ENCODE peak calls at places on chromosomes 11 and 22, in four cellular contexts. One of them, this sample, is unnamed.

GRCh38 chr22:27794244-27794643 is 7.3 kb downstream of the MN1 start:
- DNase-seq in GM12878: no peak
- DNase-seq in IMR-90: no peak
- DNase-seq in HepG2: no peak
- DNase-seq in this sample: no peak

GRCh38 chr22:38317237-38317994 is at the start of gene CSNK1E:
- DNase-seq in GM12878: no peak
- DNase-seq in IMR-90: peak
- DNase-seq in HepG2: no peak
- DNase-seq in this sample: peak

GRCh38 chr11:72136677-72137255 is 1.2 kb downstream of the FOLR3 start:
- DNase-seq in GM12878: no peak
- DNase-seq in IMR-90: no peak
- DNase-seq in HepG2: no peak
- DNase-seq in this sample: no peak

GRCh38 chr11:98568011-98568410 is 452.7 kb upstream of the CNTN5 start:
- DNase-seq in GM12878: no peak
- DNase-seq in IMR-90: no peak
- DNase-seq in HepG2: no peak
- DNase-seq in this sample: no peak

GRCh38 chr11:20261526-20261925 is 101.3 kb upstream of the DBX1 start:
- DNase-seq in GM12878: no peak
- DNase-seq in IMR-90: peak
- DNase-seq in HepG2: no peak
- DNase-seq in this sample: no peak

GRCh38 chr22:35307372-35307771 is 7.7 kb downstream of the TOM1 start:
- DNase-seq in GM12878: no peak
- DNase-seq in IMR-90: no peak
- DNase-seq in HepG2: no peak
- DNase-seq in this sample: no peak

GRCh38 chr11:46673713-46674462 is 26.5 kb downstream of the ARHGAP1 start:
- DNase-seq in GM12878: no peak
- DNase-seq in IMR-90: no peak
- DNase-seq in HepG2: no peak
- DNase-seq in this sample: no peak

GRCh38 chr22:43436536-43437267 is 24.9 kb downstream of the MPPED1 start:
- DNase-seq in GM12878: no peak
- DNase-seq in IMR-90: no peak
- DNase-seq in HepG2: no peak
- DNase-seq in this sample: no peak

GRCh38 chr11:63888170-63889086 is 28.5 kb downstream of the RCOR2 start:
- DNase-seq in GM12878: no peak
- DNase-seq in IMR-90: peak
- DNase-seq in HepG2: peak
- DNase-seq in this sample: peak

GRCh38 chr11:112831969-112832368 is 129.3 kb upstream of the NCAM1 start:
- DNase-seq in GM12878: no peak
- DNase-seq in IMR-90: no peak
- DNase-seq in HepG2: no peak
- DNase-seq in this sample: no peak
- TF ChIP-seq SMC3 in GM12878: no peak
- TF ChIP-seq SMC3 in IMR-90: no peak
- TF ChIP-seq SMC3 in HepG2: no peak
- TF ChIP-seq SMC3 in this sample: no peak

GRCh38 chr11:123213307-123213708 is 18.3 kb upstream of the CLMP start:
- DNase-seq in GM12878: no peak
- DNase-seq in IMR-90: no peak
- DNase-seq in HepG2: no peak
- DNase-seq in this sample: no peak
- TF ChIP-seq MXI1 in GM12878: no peak
- TF ChIP-seq MXI1 in IMR-90: no peak
- TF ChIP-seq MXI1 in HepG2: no peak
- TF ChIP-seq MXI1 in this sample: no peak

DNA sequence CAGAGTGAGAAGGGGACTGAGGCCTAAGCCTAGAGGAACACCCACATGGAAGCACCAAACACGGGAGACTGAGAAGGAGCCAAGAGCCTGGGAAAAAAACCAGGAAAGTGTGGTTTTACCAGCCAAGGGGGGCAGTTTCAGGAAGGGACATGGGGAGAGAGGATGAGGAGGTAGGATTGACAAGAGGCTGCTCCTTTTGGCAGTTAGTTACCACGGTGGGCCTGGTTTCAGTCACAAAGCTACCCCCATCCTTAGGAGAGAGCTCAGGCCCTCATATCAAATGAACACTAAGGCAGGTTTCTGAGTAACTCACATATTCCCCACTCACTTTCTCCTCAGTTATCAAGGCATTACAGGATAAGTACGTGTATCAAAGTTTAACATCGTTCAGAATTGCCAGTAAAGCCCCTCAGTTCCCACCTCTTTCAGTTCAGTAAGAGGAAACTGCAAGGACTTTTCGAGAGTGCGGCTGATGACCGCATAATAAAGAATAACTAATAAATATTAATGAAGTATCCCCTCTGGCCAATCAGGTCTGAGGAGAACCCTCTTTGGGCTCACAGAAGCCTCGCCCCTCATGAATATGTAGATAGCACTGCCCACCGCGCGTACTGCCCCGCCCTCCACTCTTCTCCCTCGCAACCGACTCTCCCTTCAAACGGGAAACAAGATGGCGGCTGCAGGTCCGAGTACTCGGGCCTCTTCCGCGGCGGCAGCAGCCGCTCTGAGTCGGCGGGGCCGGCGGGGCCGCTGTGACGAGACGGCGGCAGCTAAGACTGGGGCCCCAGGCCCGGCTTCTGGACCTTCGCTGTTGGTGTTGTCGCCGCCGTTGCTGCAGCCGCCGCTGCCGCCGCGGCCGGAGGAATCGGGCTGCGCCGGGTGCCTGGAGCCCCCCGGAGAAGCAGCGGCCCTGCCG is at the start of gene RNF169:
- DNase-seq in GM12878: peak
- DNase-seq in IMR-90: peak
- DNase-seq in HepG2: peak
- DNase-seq in this sample: peak
- TF ChIP-seq POLR2A in GM12878: peak
- TF ChIP-seq POLR2A in IMR-90: peak
- TF ChIP-seq POLR2A in HepG2: peak
- TF ChIP-seq POLR2A in this sample: peak

DNA sequence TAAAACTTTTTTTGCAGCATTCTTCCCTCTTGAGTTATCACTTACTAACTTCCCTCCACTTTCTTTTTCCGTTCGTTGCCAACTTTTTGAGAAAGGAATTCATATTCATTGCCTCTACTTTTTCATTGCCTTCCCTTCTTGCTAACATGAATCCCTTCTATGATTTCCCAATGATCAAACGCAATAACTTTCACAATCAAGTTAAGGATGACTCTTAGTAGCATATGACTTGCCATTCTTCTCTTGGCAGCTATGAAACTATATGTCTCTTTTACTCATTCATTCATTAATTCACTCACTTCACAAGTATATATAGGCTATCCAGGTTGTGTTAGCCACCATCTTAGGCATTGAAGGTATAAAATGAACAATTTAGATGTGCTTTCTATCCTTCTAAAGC is 16.6 kb upstream of the ARHGAP20 start:
- DNase-seq in GM12878: no peak
- DNase-seq in IMR-90: peak
- DNase-seq in HepG2: no peak
- DNase-seq in this sample: no peak
- TF ChIP-seq SMC3 in GM12878: no peak
- TF ChIP-seq SMC3 in IMR-90: no peak
- TF ChIP-seq SMC3 in HepG2: no peak
- TF ChIP-seq SMC3 in this sample: no peak

GRCh38 chr11:112320668-112321067 is 60.0 kb upstream of the PLET1 start:
- DNase-seq in GM12878: no peak
- DNase-seq in IMR-90: peak
- DNase-seq in HepG2: peak
- DNase-seq in this sample: peak
- TF ChIP-seq MXI1 in GM12878: no peak
- TF ChIP-seq MXI1 in IMR-90: no peak
- TF ChIP-seq MXI1 in HepG2: no peak
- TF ChIP-seq MXI1 in this sample: no peak

GRCh38 chr11:65506770-65507485 is 8.1 kb downstream of the MALAT1 start:
- DNase-seq in GM12878: no peak
- DNase-seq in IMR-90: peak
- DNase-seq in HepG2: no peak
- DNase-seq in this sample: no peak
- TF ChIP-seq POLR2A in GM12878: peak
- TF ChIP-seq POLR2A in IMR-90: no peak
- TF ChIP-seq POLR2A in HepG2: peak
- TF ChIP-seq POLR2A in this sample: peak

DNA sequence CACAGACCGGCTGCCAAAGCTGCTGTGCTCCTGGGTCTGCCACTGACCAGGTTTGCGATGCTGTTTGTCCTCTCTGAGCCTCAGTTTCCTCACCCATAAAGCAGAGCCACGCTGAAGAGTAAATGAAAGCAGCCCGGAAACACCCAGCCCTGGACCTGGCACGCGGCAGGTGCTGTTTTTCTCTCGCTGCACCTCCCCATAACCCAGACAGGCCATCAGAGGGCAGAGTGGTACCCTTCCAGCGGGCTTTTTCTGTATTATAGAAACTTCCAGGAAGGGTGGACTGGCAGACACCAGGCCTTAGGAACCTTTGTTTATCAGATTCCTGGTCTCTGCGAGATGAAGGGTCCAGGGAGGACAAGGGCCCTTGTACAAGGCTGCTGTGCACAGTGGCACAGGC is 17.9 kb upstream of the FGF19 start:
- DNase-seq in GM12878: no peak
- DNase-seq in IMR-90: no peak
- DNase-seq in HepG2: no peak
- DNase-seq in this sample: no peak
- TF ChIP-seq SMC3 in GM12878: no peak
- TF ChIP-seq SMC3 in IMR-90: peak
- TF ChIP-seq SMC3 in HepG2: peak
- TF ChIP-seq SMC3 in this sample: no peak

GRCh38 chr11:65654375-65655349 is 8.1 kb downstream of the RELA start:
- DNase-seq in GM12878: no peak
- DNase-seq in IMR-90: no peak
- DNase-seq in HepG2: no peak
- DNase-seq in this sample: no peak

GRCh38 chr11:65651589-65652510 is 10.9 kb downstream of the RELA start:
- DNase-seq in GM12878: no peak
- DNase-seq in IMR-90: peak
- DNase-seq in HepG2: no peak
- DNase-seq in this sample: peak

GRCh38 chr11:65652511-65653228 is 10.0 kb downstream of the RELA start:
- DNase-seq in GM12878: peak
- DNase-seq in IMR-90: peak
- DNase-seq in HepG2: peak
- DNase-seq in this sample: peak

GRCh38 chr11:65655570-65656332 is 7.0 kb downstream of the RELA start:
- DNase-seq in GM12878: no peak
- DNase-seq in IMR-90: no peak
- DNase-seq in HepG2: no peak
- DNase-seq in this sample: no peak

GRCh38 chr11:65653229-65654225 is 9.2 kb downstream of the RELA start:
- DNase-seq in GM12878: no peak
- DNase-seq in IMR-90: no peak
- DNase-seq in HepG2: peak
- DNase-seq in this sample: no peak
- TF ChIP-seq MXI1 in GM12878: no peak
- TF ChIP-seq MXI1 in IMR-90: no peak
- TF ChIP-seq MXI1 in HepG2: peak
- TF ChIP-seq MXI1 in this sample: no peak

This sample was measured in K562.